ENCODE peak calls at places on chromosomes 2 and 18, in eight cellular contexts. U is astrocyte, S is H9, F is Karpas-422, R is keratinocyte, B is MM.1S, V is neural progenitor cell, E is IMR-90. Y is an unnamed sample. For H3K4me1, the result is how much of the 10 kb centered on the place peaks cover.

GRCh38 chr2:177758591-177759371 is 313.8 kb downstream of the PDE11A start:
- DNase-seq in F (peak), B (no peak), E (peak), U (peak), V (peak), S (peak), R (no peak), Y (peak)

GRCh38 chr2:203566161-203566560 is 31.1 kb upstream of the RAPH1 start:
- DNase-seq in S (no peak), U (no peak), B (no peak), E (no peak), R (no peak), V (no peak), F (no peak), Y (no peak)

GRCh38 chr2:85330839-85331636 is 3.2 kb upstream of the TGOLN2 start:
- DNase-seq in S (no peak), F (no peak), U (no peak), B (peak), R (no peak), V (no peak), E (no peak), Y (no peak)

GRCh38 chr2:241224068-241224850 is 35.8 kb downstream of the ANO7 start:
- DNase-seq in V (peak), F (no peak), B (no peak), E (peak), S (no peak), U (peak), R (no peak), Y (peak)

GRCh38 chr2:60872510-60872928 is 8.9 kb upstream of the REL start:
- DNase-seq in S (no peak), B (peak), R (no peak), E (peak), U (no peak), V (no peak), F (no peak), Y (no peak)

GRCh38 chr2:240702640-240703011 is 11.0 kb downstream of the AQP12A start:
- DNase-seq in B (no peak), F (no peak), V (no peak), U (no peak), S (no peak), R (no peak), E (no peak), Y (no peak)

GRCh38 chr18:21499997-21500396 is 100.5 kb downstream of the ESCO1 start:
- DNase-seq in V (no peak), E (no peak), B (no peak), U (no peak), R (no peak), S (no peak), F (no peak), Y (no peak)

GRCh38 chr2:73020657-73021370 is 50.7 kb downstream of the SFXN5 start:
- DNase-seq in R (no peak), U (peak), V (no peak), S (no peak), F (no peak), E (peak), B (no peak), Y (peak)

GRCh38 chr2:205734436-205734835 is 52.1 kb downstream of the NRP2 start:
- DNase-seq in V (peak), F (no peak), S (peak), R (no peak), U (peak), E (peak), B (no peak), Y (peak)

GRCh38 chr2:604826-605524 is 72.2 kb downstream of the TMEM18 start:
- DNase-seq in B (no peak), S (no peak), F (no peak), V (no peak), E (no peak), R (no peak), U (no peak), Y (no peak)

GRCh38 chr2:67221266-67221665 is 175.9 kb upstream of the ETAA1 start:
- DNase-seq in E (peak), U (no peak), R (no peak), F (no peak), S (no peak), V (no peak), B (no peak), Y (no peak)

DNA sequence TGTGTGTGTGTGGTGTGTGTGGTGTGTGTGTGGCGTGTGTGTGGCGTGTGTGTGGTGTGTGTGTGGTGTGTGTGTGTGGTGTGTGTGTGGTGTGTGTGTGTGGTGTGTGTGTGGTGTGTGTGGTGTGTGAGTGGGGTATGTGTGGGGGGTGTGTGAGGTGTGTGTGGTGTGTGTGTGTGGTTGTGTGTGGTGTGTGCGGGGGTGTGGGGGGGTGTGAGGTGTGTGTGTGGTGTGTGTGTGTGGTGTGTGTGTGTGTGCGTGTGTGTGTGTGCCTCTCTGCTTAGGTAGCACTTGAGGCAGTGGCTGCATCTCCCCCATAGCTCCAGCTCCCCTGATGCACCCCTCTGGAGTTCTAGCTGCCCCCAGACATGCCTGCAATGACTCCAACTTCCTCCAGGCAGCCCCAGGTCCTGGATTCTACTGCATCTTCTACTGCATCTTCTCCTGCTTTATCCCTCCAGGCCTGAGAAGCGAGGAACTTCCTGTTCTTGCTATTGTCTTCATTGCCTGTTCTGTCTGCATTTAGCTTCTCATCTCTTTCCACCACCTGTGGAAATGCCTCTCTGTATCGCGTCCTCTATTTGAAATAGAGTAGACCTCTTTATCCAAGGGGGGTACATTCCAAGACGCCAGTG is 22.2 kb upstream of the MLPH start:
- DNase-seq in S (no peak), U (no peak), F (no peak), E (peak), V (no peak), R (no peak), B (no peak), Y (no peak)
- H3K9ac ChIP-seq in S (no peak), U (peak), F (no peak), E (no peak), V (no peak), R (no peak), B (no peak), Y (no peak)

DNA sequence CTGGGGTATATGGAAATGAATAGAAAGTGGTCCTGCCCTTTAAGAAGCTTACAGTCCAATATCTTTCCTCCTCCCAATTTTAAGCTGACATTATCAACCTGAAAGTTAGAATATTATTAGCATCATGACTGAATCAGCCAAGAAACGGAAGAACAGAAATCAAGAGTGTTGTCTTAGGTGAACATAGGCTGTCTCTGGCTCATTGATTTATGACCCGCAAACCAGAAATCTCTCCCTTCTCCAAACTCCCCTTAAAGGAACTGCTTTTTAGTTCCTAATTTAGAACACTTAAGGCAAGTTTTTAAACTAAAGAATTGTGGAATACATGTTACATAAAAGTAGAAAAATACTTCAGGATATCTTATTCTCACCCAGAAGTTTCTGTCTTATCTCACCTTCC is 62.7 kb downstream of the MYO3B start:
- DNase-seq in R (no peak), F (no peak), U (no peak), V (no peak), E (no peak), B (no peak), S (no peak), Y (no peak)
- H2AFZ ChIP-seq in R (no peak), F (no peak), U (no peak), V (no peak), E (no peak), B (no peak), S (no peak), Y (no peak)

DNA sequence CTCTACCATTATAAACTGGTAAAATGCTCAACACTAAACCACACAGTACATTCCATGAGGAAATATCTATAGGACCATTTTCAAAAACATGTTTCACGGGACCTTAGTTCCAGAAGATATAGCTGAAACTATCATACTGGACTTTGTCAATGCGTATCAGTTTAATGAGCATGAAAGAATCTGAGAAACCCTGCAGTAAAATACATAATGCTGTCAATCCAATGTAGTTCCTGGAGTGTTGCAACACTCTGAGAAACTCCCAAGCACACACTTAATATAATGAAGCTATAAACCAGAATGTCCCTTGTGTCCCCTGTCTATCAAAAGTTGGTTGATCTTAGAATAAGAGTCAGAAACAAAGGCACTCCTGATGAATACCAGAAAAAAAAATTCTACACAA is 16.2 kb downstream of the IWS1 start:
- DNase-seq in B (no peak), U (no peak), E (no peak), R (no peak), V (no peak), F (no peak), S (no peak), Y (peak)
- H3K4me1 ChIP-seq in B (under half), U (under half), E (under half), R (under half), V (under half), F (under half), S (under half), Y (under half)

GRCh38 chr2:19109521-19109920 is 248.9 kb downstream of the OSR1 start:
- DNase-seq in S (no peak), V (no peak), F (no peak), U (peak), B (no peak), R (no peak), E (no peak), Y (no peak)

GRCh38 chr2:19114754-19115231 is 243.6 kb downstream of the OSR1 start:
- DNase-seq in R (peak), F (no peak), E (no peak), S (no peak), V (no peak), B (no peak), U (peak), Y (peak)

GRCh38 chr2:19111297-19111696 is 247.1 kb downstream of the OSR1 start:
- DNase-seq in B (no peak), R (no peak), U (peak), F (no peak), V (no peak), E (no peak), S (no peak), Y (peak)

GRCh38 chr2:19116918-19117317 is 241.5 kb downstream of the OSR1 start:
- DNase-seq in S (no peak), E (no peak), B (no peak), V (no peak), U (no peak), R (no peak), F (peak), Y (no peak)

DNA sequence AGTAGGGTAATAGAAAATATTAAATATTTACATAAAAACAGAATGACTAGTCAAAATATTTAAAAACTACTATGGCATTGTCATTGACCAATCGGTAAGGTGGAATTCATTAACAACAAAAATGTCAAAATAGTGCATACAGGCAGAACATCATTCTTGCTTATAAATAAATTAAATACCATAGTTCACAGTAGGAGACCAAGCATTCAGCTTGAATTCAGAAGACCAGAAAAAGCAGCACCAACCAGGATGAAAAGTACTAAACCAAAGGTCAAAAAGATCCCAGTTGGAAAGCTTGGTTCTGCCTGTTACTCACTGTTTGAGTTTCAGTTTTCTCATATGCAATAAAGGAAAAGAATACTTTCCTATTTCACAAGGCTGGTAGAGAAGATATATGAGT is 244.3 kb downstream of the OSR1 start:
- DNase-seq in F (no peak), R (no peak), V (no peak), S (no peak), E (no peak), B (no peak), U (no peak), Y (no peak)
- H3K9ac ChIP-seq in F (no peak), R (no peak), V (no peak), S (no peak), E (no peak), B (no peak), U (no peak), Y (no peak)

GRCh38 chr2:62505109-62505508 is 886 bp downstream of the TMEM17 start:
- DNase-seq in V (no peak), R (no peak), B (no peak), F (no peak), S (no peak), E (no peak), U (no peak), Y (no peak)
- H2AFZ ChIP-seq in V (peak), R (peak), B (peak), F (no peak), S (no peak), E (peak), U (peak), Y (peak)

GRCh38 chr2:55102056-55102812 is 52.0 kb upstream of the RTN4 start:
- DNase-seq in R (no peak), V (no peak), U (peak), S (no peak), F (no peak), B (no peak), E (peak), Y (peak)

GRCh38 chr2:55103039-55103438 is 52.8 kb upstream of the RTN4 start:
- DNase-seq in B (peak), U (no peak), E (peak), R (no peak), S (no peak), F (no peak), V (no peak), Y (no peak)

GRCh38 chr2:55099493-55099877 is 49.2 kb upstream of the RTN4 start:
- DNase-seq in R (no peak), F (no peak), U (no peak), S (no peak), V (no peak), E (no peak), B (no peak), Y (no peak)

GRCh38 chr2:55097462-55098410 is 47.5 kb upstream of the RTN4 start:
- DNase-seq in S (no peak), R (no peak), E (no peak), F (no peak), V (no peak), U (peak), B (no peak), Y (peak)

DNA sequence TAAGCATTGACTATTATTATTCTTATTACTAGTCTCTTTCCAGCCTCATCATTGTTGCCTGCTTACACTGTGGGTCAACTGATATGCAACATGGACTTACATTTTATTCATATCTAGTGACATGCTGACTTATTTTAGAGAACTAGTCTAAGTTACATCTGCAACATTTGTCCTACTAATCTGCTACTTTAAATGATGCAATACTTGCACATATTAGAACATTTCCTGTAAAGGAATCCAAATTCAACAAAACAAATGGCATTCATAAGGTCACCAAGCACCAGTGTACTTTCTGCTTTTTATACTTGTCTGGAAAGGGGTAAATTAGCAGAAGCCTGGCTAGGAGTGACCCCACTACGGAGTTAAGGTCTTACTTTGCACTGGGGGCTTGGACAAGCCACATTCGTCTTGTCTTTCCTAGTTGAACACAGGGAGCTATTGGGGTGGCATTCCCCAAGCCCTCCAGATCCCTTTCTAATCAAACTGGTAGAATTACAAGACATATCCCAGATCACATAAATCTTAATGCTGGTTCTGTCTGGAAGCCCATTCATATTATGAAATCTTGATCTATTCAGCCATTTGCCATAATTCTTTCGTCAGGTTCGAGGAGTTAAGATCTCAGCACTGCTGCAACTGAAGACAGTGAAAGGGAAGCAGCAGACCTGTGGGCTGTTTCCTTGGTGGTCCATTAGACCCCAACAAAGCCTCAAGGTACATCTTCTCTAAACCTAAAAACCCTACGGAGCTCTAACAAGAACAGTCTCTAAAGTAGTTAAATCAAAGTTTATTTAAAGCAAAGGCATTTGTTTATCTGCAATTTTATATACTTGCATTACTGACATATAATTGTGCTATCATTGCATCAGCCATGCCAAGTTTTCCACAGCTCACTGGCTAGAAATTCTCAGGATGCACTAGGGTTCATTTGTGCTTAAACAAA is 49.9 kb upstream of the RTN4 start:
- DNase-seq in S (no peak), V (no peak), B (no peak), F (no peak), R (no peak), U (peak), E (peak), Y (peak)
- H3K4me1 ChIP-seq in S (under half), V (under half), B (under half), F (under half), R (under half), U (under half), E (under half), Y (under half)

GRCh38 chr2:174663572-174663971 is 66.0 kb upstream of the WIPF1 start:
- DNase-seq in E (no peak), S (no peak), V (no peak), F (no peak), R (no peak), U (peak), B (no peak), Y (peak)

GRCh38 chr2:174664084-174664759 is 66.6 kb upstream of the WIPF1 start:
- DNase-seq in V (no peak), S (no peak), E (no peak), R (no peak), B (no peak), F (no peak), U (no peak), Y (peak)

GRCh38 chr2:174662859-174663258 is 65.3 kb upstream of the WIPF1 start:
- DNase-seq in R (no peak), V (no peak), S (no peak), U (no peak), E (no peak), B (no peak), F (no peak), Y (no peak)

GRCh38 chr2:174660984-174661675 is 63.5 kb upstream of the WIPF1 start:
- DNase-seq in S (no peak), V (no peak), U (no peak), E (no peak), F (no peak), B (no peak), R (no peak), Y (no peak)

DNA sequence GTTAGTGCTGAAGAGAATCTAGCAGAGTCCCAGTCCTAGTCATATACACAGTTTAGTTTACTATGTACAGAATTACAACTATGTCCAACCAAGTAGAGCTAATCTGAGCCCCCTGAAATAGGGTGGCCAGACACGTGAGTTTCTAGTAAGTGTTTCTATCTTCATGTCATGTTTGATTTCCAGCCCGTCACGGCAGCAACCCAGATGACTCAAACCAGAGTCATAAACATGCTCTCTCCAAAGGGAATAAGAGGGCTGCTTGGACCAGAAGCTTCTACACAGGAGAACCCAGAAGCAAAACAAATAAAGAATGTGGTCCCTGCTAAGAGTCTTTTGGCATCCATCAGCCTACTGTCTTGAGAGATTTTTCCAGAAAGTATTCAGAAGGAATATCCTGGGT is 64.9 kb upstream of the WIPF1 start:
- DNase-seq in V (no peak), F (no peak), U (peak), B (no peak), S (no peak), E (peak), R (no peak), Y (peak)
- H3K9ac ChIP-seq in V (no peak), F (no peak), U (no peak), B (no peak), S (no peak), E (no peak), R (no peak), Y (no peak)

Y was measured in fibroblast of lung.